ENCODE peak calls at places on chromosomes 6 and 20, in seven cellular contexts. E is thoracic aorta; W is effector memory CD4-positive, alpha-beta T cell; I is left ventricle myocardium inferior; D is CD8-positive, alpha-beta memory T cell; F is psoas muscle; V is mucosa of descending colon. A is an unnamed sample. For H3K4me1, the result is how much of the 10 kb centered on the place peaks cover.

GRCh38 chr6:56757585-56757984 is 114.9 kb upstream of the DST start:
- DNase-seq in I (no peak), D (no peak), E (no peak), F (no peak), V (no peak), W (no peak), A (peak)

GRCh38 chr6:135985471-135985870 is 134.0 kb downstream of the PDE7B start:
- DNase-seq in E (no peak), I (no peak), W (no peak), F (no peak), V (no peak), D (no peak), A (no peak)

GRCh38 chr6:10478187-10479040 is 42.7 kb upstream of the GCNT2 start:
- DNase-seq in W (no peak), F (no peak), D (no peak), E (no peak), V (no peak), I (no peak), A (no peak)

GRCh38 chr6:73152556-73152955 is 72.7 kb downstream of the KHDC1L start:
- DNase-seq in D (no peak), E (no peak), F (no peak), I (no peak), W (no peak), V (no peak), A (no peak)

GRCh38 chr6:28353981-28354676 is 4.4 kb downstream of the ZKSCAN3 start:
- DNase-seq in W (no peak), E (no peak), D (no peak), V (peak), I (peak), F (peak), A (peak)

GRCh38 chr20:24357169-24357568 is 112.3 kb upstream of the SYNDIG1 start:
- DNase-seq in W (no peak), D (no peak), E (no peak), I (no peak), V (no peak), F (no peak), A (no peak)

GRCh38 chr20:21096321-21097043 is 9.7 kb downstream of the LINC00237 start:
- DNase-seq in I (no peak), E (no peak), W (no peak), F (no peak), D (no peak), V (no peak), A (no peak)

GRCh38 chr6:20978176-20978614 is 443.9 kb downstream of the CDKAL1 start:
- DNase-seq in V (no peak), D (no peak), F (no peak), E (no peak), W (no peak), I (no peak), A (no peak)

GRCh38 chr6:87151786-87152527 is 3.4 kb upstream of the ZNF292 start:
- DNase-seq in I (peak), W (peak), F (peak), D (peak), E (peak), V (peak), A (peak)

GRCh38 chr6:17120019-17120418 is 18.2 kb downstream of the STMND1 start:
- DNase-seq in E (no peak), I (no peak), W (no peak), V (no peak), D (no peak), F (no peak), A (no peak)

GRCh38 chr6:10223841-10224240 is 191.0 kb downstream of the TFAP2A start:
- DNase-seq in W (no peak), D (no peak), V (no peak), F (no peak), I (no peak), E (no peak), A (no peak)

GRCh38 chr6:124260337-124260736 is 456.7 kb downstream of the NKAIN2 start:
- DNase-seq in W (no peak), D (no peak), F (no peak), I (no peak), V (no peak), E (no peak), A (no peak)

GRCh38 chr6:21987501-21987957 is 309.3 kb downstream of the PRL start:
- DNase-seq in V (peak), D (no peak), I (peak), E (peak), W (no peak), F (peak), A (peak)

GRCh38 chr6:139625998-139626975 is 251.8 kb upstream of the CITED2 start:
- DNase-seq in F (no peak), D (no peak), E (no peak), W (no peak), I (no peak), V (no peak), A (no peak)

GRCh38 chr20:16615199-16615598 is 42.0 kb upstream of the KIF16B start:
- DNase-seq in F (no peak), D (no peak), V (no peak), E (no peak), W (no peak), I (no peak), A (peak)

GRCh38 chr6:11769244-11769643 is 9.4 kb downstream of the ADTRP start:
- DNase-seq in E (no peak), D (no peak), I (no peak), V (no peak), W (no peak), F (no peak), A (no peak)

GRCh38 chr6:160078883-160079685 is 42.5 kb upstream of the SLC22A1 start:
- DNase-seq in W (no peak), V (no peak), F (no peak), D (no peak), E (no peak), I (no peak), A (no peak)

GRCh38 chr6:30570760-30571084 is 520 bp upstream of the ABCF1 start:
- DNase-seq in D (no peak), E (no peak), W (no peak), I (no peak), F (no peak), V (no peak), A (no peak)

GRCh38 chr6:42960243-42961019 is at the start of gene GNMT:
- DNase-seq in E (no peak), D (no peak), W (no peak), V (peak), F (peak), I (peak), A (peak)

GRCh38 chr20:41151134-41151869 is 14.0 kb downstream of the PLCG1 start:
- DNase-seq in I (no peak), F (peak), D (no peak), E (no peak), V (no peak), W (no peak), A (no peak)
- H3K4me3 ChIP-seq in I (no peak), F (no peak), D (peak), E (no peak), V (no peak), W (no peak), A (no peak)

GRCh38 chr6:109447087-109447486 is 6.6 kb downstream of the SMPD2 start:
- DNase-seq in V (no peak), W (no peak), F (no peak), E (no peak), I (no peak), D (no peak), A (no peak)
- H3K4me1 ChIP-seq in V (under half), W (under half), F (under half), E (under half), I (under half), D (under half), A (under half)

DNA sequence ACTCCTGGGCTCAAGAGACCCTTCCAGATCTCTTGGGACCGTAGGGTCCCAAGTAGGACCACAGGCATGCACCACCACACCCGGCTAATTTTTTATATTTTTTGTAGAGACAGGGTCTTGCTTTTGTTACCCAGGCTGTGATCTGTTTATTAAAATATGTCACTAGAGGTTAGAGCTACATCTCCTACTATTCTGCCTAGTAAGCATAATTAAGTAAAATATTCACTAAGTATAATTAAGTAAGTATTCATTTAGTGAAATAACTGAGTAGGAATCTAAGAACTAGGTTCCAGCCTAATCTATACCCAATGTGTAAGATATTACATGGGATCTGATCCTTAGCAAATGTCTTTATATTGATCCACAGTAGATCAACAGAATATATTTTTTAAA is 40.2 kb upstream of the GCM1 start:
- DNase-seq in E (no peak), F (no peak), W (no peak), I (no peak), D (no peak), V (no peak), A (no peak)
- H3K4me3 ChIP-seq in E (no peak), F (no peak), W (no peak), I (no peak), D (peak), V (no peak), A (no peak)

GRCh38 chr6:41727705-41728072 is 7.7 kb downstream of the TFEB start:
- DNase-seq in W (no peak), V (no peak), F (no peak), D (no peak), E (no peak), I (no peak), A (no peak)
- H3K4me1 ChIP-seq in W (under half), V (under half), F (half or more), D (under half), E (half or more), I (half or more), A (under half)

GRCh38 chr20:56974499-56975250 is 291.8 kb downstream of the BMP7 start:
- DNase-seq in V (peak), I (no peak), E (no peak), F (no peak), D (no peak), W (no peak), A (peak)
- H3K4me3 ChIP-seq in V (no peak), I (no peak), E (no peak), F (no peak), D (no peak), W (no peak), A (no peak)

DNA sequence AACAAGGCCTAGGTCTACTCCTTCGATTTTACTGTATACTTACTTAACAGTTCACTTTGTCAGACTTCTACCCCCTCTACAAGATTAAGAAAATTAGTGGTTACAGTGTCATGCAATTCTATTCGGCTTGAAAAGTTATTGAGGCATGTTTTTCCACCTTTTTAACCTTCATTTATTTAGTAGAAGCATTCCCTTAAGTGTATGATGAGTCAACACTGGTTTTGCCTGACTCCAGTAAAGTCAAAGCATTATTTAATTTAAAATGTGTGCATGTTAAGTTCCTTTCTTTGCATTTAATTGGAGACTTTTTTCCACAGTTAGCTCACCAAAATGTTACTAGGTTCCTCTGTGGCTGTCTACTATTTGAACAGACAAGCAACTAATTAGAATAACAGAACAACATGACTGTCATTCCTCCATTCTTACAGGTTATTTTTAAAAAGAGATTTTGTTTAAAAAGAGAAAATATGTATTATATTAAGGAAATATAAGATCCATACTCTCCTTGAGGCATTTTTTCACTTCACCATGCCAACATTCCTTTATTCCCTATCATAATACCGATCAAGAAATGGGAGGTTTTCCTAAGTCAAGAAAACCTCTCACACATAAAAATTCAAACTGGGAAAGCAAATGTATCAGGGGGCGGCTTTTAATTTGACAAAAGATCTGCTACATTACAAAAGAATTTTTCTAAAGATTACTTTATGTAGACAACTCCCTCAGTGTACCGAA is 361.1 kb downstream of the UTRN start:
- DNase-seq in E (no peak), W (no peak), D (no peak), V (no peak), F (no peak), I (no peak), A (no peak)
- H3K4me1 ChIP-seq in E (under half), W (under half), D (under half), V (under half), F (under half), I (under half), A (under half)

GRCh38 chr6:165804331-165805066 is 141.5 kb upstream of the PDE10A start:
- DNase-seq in D (no peak), F (no peak), W (no peak), I (peak), V (no peak), E (no peak), A (no peak)
- H3K4me3 ChIP-seq in D (no peak), F (peak), W (no peak), I (peak), V (no peak), E (peak), A (no peak)

GRCh38 chr20:37728635-37728983 is 34.8 kb downstream of the CTNNBL1 start:
- DNase-seq in W (no peak), V (no peak), F (no peak), E (no peak), D (no peak), I (no peak), A (no peak)
- H3K4me1 ChIP-seq in W (under half), V (under half), F (half or more), E (under half), D (under half), I (half or more), A (under half)

GRCh38 chr20:44576297-44576696 is 6.1 kb upstream of the PKIG start:
- DNase-seq in F (no peak), D (no peak), V (no peak), E (no peak), I (no peak), W (no peak), A (no peak)
- H3K4me3 ChIP-seq in F (no peak), D (no peak), V (no peak), E (no peak), I (no peak), W (no peak), A (no peak)

GRCh38 chr20:50350510-50351249 is 159.5 kb upstream of the PTPN1 start:
- DNase-seq in D (no peak), I (no peak), V (no peak), W (no peak), F (no peak), E (no peak), A (no peak)
- H3K4me1 ChIP-seq in D (under half), I (under half), V (under half), W (under half), F (under half), E (under half), A (under half)